ENCODE peak calls at places on chromosomes 4 and X, in eight cellular contexts. F, Q, R, I, T, N, S and L are unnamed samples.

GRCh38 chr4:4492161-4492847 is 49.5 kb downstream of the STX18 start:
- DNase-seq in F (no peak), Q (no peak), R (no peak), I (peak), T (no peak), N (no peak), S (no peak), L (no peak)

GRCh38 chrX:1291110-1291740 is 22.6 kb downstream of the CSF2RA start:
- DNase-seq in F (no peak), Q (no peak), R (no peak), I (no peak), T (no peak), N (no peak), S (no peak), L (no peak)

GRCh38 chrX:120857240-120857639 is 18.4 kb downstream of the CT47B1 start:
- DNase-seq in F (no peak), Q (no peak), R (no peak), I (peak), T (peak), N (no peak), S (peak), L (no peak)

GRCh38 chr4:63221477-63221876 is 1187.8 kb downstream of the TECRL start:
- DNase-seq in F (no peak), Q (no peak), R (no peak), I (no peak), T (no peak), N (no peak), S (no peak), L (no peak)

GRCh38 chrX:46573896-46574336 is 351 bp downstream of the CHST7 start:
- DNase-seq in F (no peak), Q (peak), R (no peak), I (peak), T (peak), N (peak), S (peak), L (no peak)

GRCh38 chr4:125390126-125390525 is 75.4 kb downstream of the FAT4 start:
- DNase-seq in F (no peak), Q (no peak), R (no peak), I (no peak), T (no peak), N (no peak), S (no peak), L (peak)

GRCh38 chrX:41118156-41118555 is 32.9 kb downstream of the USP9X start:
- DNase-seq in F (no peak), Q (no peak), R (no peak), I (peak), T (no peak), N (no peak), S (no peak), L (no peak)

GRCh38 chr4:107599841-107600240 is 120.2 kb downstream of the PAPSS1 start:
- DNase-seq in F (no peak), Q (no peak), R (no peak), I (no peak), T (no peak), N (no peak), S (no peak), L (peak)

GRCh38 chrX:21374163-21374993 is at the start of gene CNKSR2:
- DNase-seq in F (no peak), Q (peak), R (no peak), I (peak), T (peak), N (peak), S (no peak), L (no peak)

GRCh38 chr4:119688439-119688838 is 59.8 kb upstream of the PDE5A start:
- DNase-seq in F (no peak), Q (no peak), R (no peak), I (no peak), T (no peak), N (no peak), S (no peak), L (no peak)

GRCh38 chr4:17091104-17091503 is 192.7 kb upstream of the LDB2 start:
- DNase-seq in F (no peak), Q (no peak), R (no peak), I (no peak), T (no peak), N (no peak), S (no peak), L (no peak)

GRCh38 chrX:53831662-53832635 is 145.4 kb upstream of the HUWE1 start:
- DNase-seq in F (no peak), Q (no peak), R (no peak), I (peak), T (peak), N (peak), S (peak), L (peak)

GRCh38 chr4:56671373-56671772 is 9.7 kb downstream of the HOPX start:
- DNase-seq in F (no peak), Q (no peak), R (no peak), I (no peak), T (no peak), N (no peak), S (no peak), L (no peak)

GRCh38 chr4:87026795-87027495 is 92.1 kb downstream of the AFF1 start:
- DNase-seq in F (peak), Q (no peak), R (no peak), I (no peak), T (no peak), N (no peak), S (no peak), L (no peak)

GRCh38 chr4:68209003-68209402 is 36.5 kb downstream of the TMPRSS11B start:
- DNase-seq in F (no peak), Q (no peak), R (no peak), I (no peak), T (no peak), N (no peak), S (no peak), L (no peak)

GRCh38 chr4:23614284-23614892 is 275.5 kb downstream of the PPARGC1A start:
- DNase-seq in F (no peak), Q (no peak), R (no peak), I (peak), T (peak), N (no peak), S (peak), L (no peak)

GRCh38 chr4:165177725-165178666 is 29.4 kb upstream of the KLHL2 start:
- DNase-seq in F (no peak), Q (no peak), R (no peak), I (no peak), T (no peak), N (no peak), S (no peak), L (no peak)